ENCODE peak calls at places on chromosomes 13 and 19, in ten cellular contexts. R, E, S, U, G, H, P, L, M and O are unnamed samples. For H3K36me3 and H3K27me3, the result is how much of the 10 kb centered on the place peaks cover.

GRCh38 chr19:50796128-50796633 is 6.0 kb downstream of the ACP4 start:
- DNase-seq in L (peak), E (no peak), P (no peak), S (no peak), G (no peak), M (no peak), H (no peak), R (peak), U (no peak), O (peak)

GRCh38 chr19:41887711-41888382 is 4.9 kb downstream of the ARHGEF1 start:
- DNase-seq in G (no peak), H (peak), L (no peak), U (peak), E (peak), M (peak), S (peak), R (peak), P (peak), O (peak)

GRCh38 chr13:29733069-29733700 is 117.2 kb downstream of the UBL3 start:
- DNase-seq in R (no peak), E (no peak), P (no peak), L (no peak), U (no peak), S (no peak), G (no peak), H (no peak), M (no peak), O (no peak)

GRCh38 chr19:51524661-51525264 is 6.7 kb downstream of the SIGLEC6 start:
- DNase-seq in P (no peak), U (no peak), S (no peak), R (no peak), E (no peak), M (no peak), G (no peak), L (peak), H (no peak), O (no peak)

GRCh38 chr19:51327066-51327985 is 14.6 kb downstream of the VSIG10L start:
- DNase-seq in M (no peak), H (no peak), S (peak), E (peak), R (peak), G (no peak), P (peak), L (peak), U (no peak), O (peak)

GRCh38 chr19:2711175-2711936 is 8.9 kb upstream of the GNG7 start:
- DNase-seq in M (no peak), H (peak), S (no peak), L (peak), U (no peak), E (no peak), R (no peak), P (no peak), G (no peak), O (no peak)

GRCh38 chr13:67148219-67148583 is 81.9 kb downstream of the PCDH9 start:
- DNase-seq in M (peak), L (no peak), U (no peak), S (no peak), R (no peak), G (no peak), H (peak), E (no peak), P (no peak), O (no peak)

GRCh38 chr13:29583073-29583785 is 12.3 kb downstream of the SLC7A1 start:
- DNase-seq in R (no peak), U (no peak), E (no peak), M (peak), G (no peak), P (no peak), S (no peak), L (peak), H (peak), O (no peak)

GRCh38 chr19:10553943-10554381 is 10.3 kb downstream of the ATG4D start:
- DNase-seq in M (no peak), R (no peak), H (no peak), G (no peak), S (no peak), E (no peak), U (no peak), P (peak), L (no peak), O (peak)

GRCh38 chr13:21069561-21070004 is 8.2 kb upstream of the LATS2 start:
- DNase-seq in U (no peak), L (no peak), R (no peak), H (peak), M (peak), E (no peak), G (no peak), S (peak), P (no peak), O (no peak)

GRCh38 chr13:23639672-23640275 is 69.6 kb downstream of the TNFRSF19 start:
- DNase-seq in S (no peak), G (no peak), R (no peak), L (no peak), P (no peak), M (no peak), H (peak), U (no peak), E (no peak), O (no peak)

GRCh38 chr13:44312898-44313551 is 60.6 kb upstream of the SERP2 start:
- DNase-seq in M (peak), R (no peak), S (no peak), G (no peak), U (peak), E (no peak), P (no peak), H (peak), L (no peak), O (no peak)

GRCh38 chr19:13262450-13262849 is 112.2 kb downstream of the IER2 start:
- DNase-seq in P (peak), H (peak), U (no peak), S (no peak), E (no peak), L (peak), G (no peak), M (peak), R (peak), O (peak)

GRCh38 chr13:63110431-63110830 is 1694.8 kb upstream of the PCDH20 start:
- DNase-seq in R (no peak), S (no peak), E (no peak), H (peak), P (no peak), G (no peak), U (no peak), L (no peak), M (no peak), O (no peak)

GRCh38 chr19:6091771-6092291 is 18.5 kb downstream of the RFX2 start:
- DNase-seq in H (peak), M (no peak), R (no peak), G (no peak), L (no peak), E (no peak), S (no peak), U (no peak), P (no peak), O (no peak)

GRCh38 chr19:35901854-35902661 is at the start of gene HCST:
- DNase-seq in G (no peak), U (no peak), E (no peak), H (peak), S (no peak), P (peak), M (no peak), R (no peak), L (no peak), O (no peak)

GRCh38 chr19:18847516-18848463 is 16.0 kb downstream of the UPF1 start:
- DNase-seq in E (no peak), M (no peak), S (peak), L (no peak), H (no peak), G (no peak), R (no peak), U (no peak), P (no peak), O (no peak)

GRCh38 chr13:112779856-112780604 is 90.2 kb downstream of the ATP11A start:
- DNase-seq in S (no peak), U (no peak), L (no peak), M (peak), H (peak), E (no peak), R (no peak), G (no peak), P (no peak), O (peak)

GRCh38 chr13:31518666-31519065 is 220.7 kb upstream of the RXFP2 start:
- DNase-seq in M (no peak), U (no peak), R (no peak), G (no peak), P (no peak), L (no peak), H (no peak), E (no peak), S (no peak), O (no peak)

GRCh38 chr13:113489171-113489548 is 1.4 kb downstream of the DCUN1D2 start:
- DNase-seq in M (no peak), E (no peak), S (no peak), R (peak), L (no peak), P (no peak), G (no peak), H (no peak), U (no peak), O (peak)

GRCh38 chr13:23254506-23254905 is 73.7 kb downstream of the SGCG start:
- DNase-seq in L (no peak), G (no peak), E (no peak), U (no peak), R (peak), P (no peak), H (no peak), S (no peak), M (no peak), O (no peak)

GRCh38 chr13:48661112-48661511 is 7.4 kb downstream of the CYSLTR2 start:
- DNase-seq in H (no peak), S (no peak), M (no peak), G (no peak), L (no peak), P (no peak), E (no peak), R (no peak), U (no peak), O (no peak)

GRCh38 chr13:113928701-113929627 is 44.9 kb downstream of the C13orf46 start:
- DNase-seq in U (peak), S (peak), R (no peak), H (peak), L (no peak), E (peak), M (no peak), G (peak), P (no peak), O (peak)

GRCh38 chr13:37681295-37682032 is 82.9 kb upstream of the POSTN start:
- DNase-seq in S (no peak), U (no peak), G (no peak), R (no peak), H (peak), E (no peak), M (no peak), P (no peak), L (no peak), O (no peak)

GRCh38 chr13:77507931-77508776 is 27.4 kb upstream of the SCEL start:
- DNase-seq in U (no peak), L (no peak), R (no peak), P (no peak), M (peak), S (no peak), G (no peak), H (peak), E (no peak), O (no peak)

GRCh38 chr13:37097008-37097579 is 8.4 kb downstream of the CSNK1A1L start:
- DNase-seq in S (no peak), R (no peak), G (no peak), E (no peak), U (no peak), P (no peak), L (no peak), M (no peak), H (peak), O (no peak)

GRCh38 chr19:45558399-45558878 is 26.2 kb downstream of the OPA3 start:
- DNase-seq in R (peak), M (no peak), L (peak), H (peak), S (peak), G (no peak), P (peak), E (no peak), U (peak), O (peak)

GRCh38 chr19:34432797-34433196 is 4.6 kb downstream of the UBA2 start:
- DNase-seq in R (peak), L (no peak), E (no peak), M (no peak), U (no peak), S (peak), H (no peak), P (no peak), G (no peak), O (peak)

GRCh38 chr13:94233401-94233800 is 246.1 kb downstream of the DCT start:
- DNase-seq in U (no peak), E (no peak), G (no peak), M (peak), P (no peak), R (no peak), S (no peak), L (no peak), H (peak), O (no peak)

GRCh38 chr13:91017031-91017668 is 330.3 kb upstream of the MIR17HG start:
- DNase-seq in U (peak), M (no peak), L (peak), S (no peak), G (no peak), H (peak), P (no peak), E (peak), R (peak), O (peak)

GRCh38 chr19:1068111-1069001 is 1.4 kb downstream of the ARHGAP45 start:
- DNase-seq in H (no peak), P (peak), L (no peak), S (peak), E (no peak), U (no peak), R (no peak), G (no peak), M (no peak), O (no peak)

GRCh38 chr13:84994582-84994981 is 804.6 kb downstream of the SLITRK6 start:
- DNase-seq in P (no peak), L (no peak), M (no peak), G (no peak), E (no peak), H (peak), S (no peak), U (no peak), R (no peak), O (no peak)

GRCh38 chr13:44815507-44816074 is 173.7 kb downstream of the NUFIP1 start:
- DNase-seq in R (peak), H (peak), U (peak), E (no peak), M (peak), G (no peak), L (no peak), P (no peak), S (no peak), O (peak)

GRCh38 chr19:36256853-36257511 is 42.1 kb downstream of the ZNF146 start:
- DNase-seq in M (no peak), H (no peak), P (no peak), L (no peak), G (no peak), S (no peak), R (peak), U (no peak), E (no peak), O (peak)

GRCh38 chr19:3520166-3521103 is 14.3 kb downstream of the FZR1 start:
- DNase-seq in L (peak), G (no peak), H (no peak), S (no peak), U (no peak), M (no peak), P (no peak), E (peak), R (peak), O (peak)

GRCh38 chr13:75357576-75358295 is 124.2 kb downstream of the TBC1D4 start:
- DNase-seq in S (no peak), L (peak), G (no peak), H (peak), P (peak), R (peak), E (peak), U (no peak), M (no peak), O (peak)

GRCh38 chr19:50419580-50420035 is 870 bp downstream of the SPIB start:
- DNase-seq in M (no peak), E (no peak), P (no peak), S (no peak), G (no peak), L (no peak), R (peak), H (no peak), U (no peak), O (peak)

GRCh38 chr19:13231663-13232062 is 81.5 kb downstream of the IER2 start:
- DNase-seq in L (no peak), R (no peak), E (no peak), H (no peak), U (peak), M (no peak), S (no peak), P (no peak), G (no peak), O (no peak)

DNA sequence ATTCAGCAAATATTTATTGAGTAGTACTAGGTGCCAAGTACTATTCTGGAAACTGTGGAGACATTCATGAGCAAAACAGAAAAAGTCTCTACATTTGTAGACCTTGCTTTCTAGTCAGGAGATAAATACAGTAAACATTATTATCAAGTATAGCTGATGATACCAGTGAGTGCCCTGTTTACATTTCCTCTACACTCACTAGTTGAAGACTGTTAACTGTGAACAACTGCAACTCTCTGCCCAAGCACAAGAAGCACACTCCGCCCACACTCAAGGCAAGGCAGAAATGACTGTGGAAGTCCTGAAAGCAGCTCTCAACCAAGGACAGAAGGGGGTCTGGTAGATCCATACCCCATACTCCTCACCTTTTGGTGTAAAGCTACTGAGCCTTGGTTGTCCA is 837.0 kb downstream of the DIAPH3 start:
- DNase-seq in M (no peak), P (no peak), G (no peak), R (no peak), H (no peak), U (no peak), E (no peak), L (no peak), S (no peak), O (no peak)
- H3K36me3 ChIP-seq in M (under half), P (under half), G (under half), R (under half), H (under half), U (under half), E (under half), L (under half), S (under half), O (under half)

GRCh38 chr13:109782066-109782822 is 4.1 kb downstream of the IRS2 start:
- DNase-seq in R (no peak), M (no peak), L (no peak), H (no peak), S (no peak), G (no peak), E (no peak), U (no peak), P (no peak), O (peak)
- H3K4me3 ChIP-seq in R (peak), M (peak), L (no peak), H (peak), S (peak), G (peak), E (peak), U (no peak), P (no peak), O (no peak)

DNA sequence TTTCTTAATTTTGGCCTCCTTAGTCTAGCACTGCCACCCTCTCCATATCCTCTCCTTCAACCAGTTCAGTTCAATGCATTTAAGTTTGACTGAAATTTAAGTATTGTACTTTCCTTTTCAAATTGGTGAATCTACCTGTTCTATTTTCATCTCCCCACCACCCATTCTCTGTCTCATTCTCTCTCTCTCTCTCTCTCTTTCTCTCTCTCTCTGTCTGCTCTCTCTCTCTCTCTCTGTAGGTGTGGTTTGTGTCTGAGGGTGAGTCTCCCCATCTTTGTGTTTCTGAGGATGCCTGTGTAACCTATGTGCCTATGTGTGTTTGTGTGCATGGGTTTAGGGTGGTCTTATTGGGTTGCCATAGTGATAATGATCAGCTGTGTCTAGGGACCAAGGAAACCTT is 10.1 kb downstream of the PDX1 start:
- DNase-seq in G (no peak), R (no peak), M (no peak), S (no peak), L (no peak), U (no peak), P (no peak), H (no peak), E (no peak), O (no peak)
- H3K27me3 ChIP-seq in G (under half), R (half or more), M (half or more), S (half or more), L (under half), U (under half), P (under half), H (under half), E (half or more), O (half or more)

DNA sequence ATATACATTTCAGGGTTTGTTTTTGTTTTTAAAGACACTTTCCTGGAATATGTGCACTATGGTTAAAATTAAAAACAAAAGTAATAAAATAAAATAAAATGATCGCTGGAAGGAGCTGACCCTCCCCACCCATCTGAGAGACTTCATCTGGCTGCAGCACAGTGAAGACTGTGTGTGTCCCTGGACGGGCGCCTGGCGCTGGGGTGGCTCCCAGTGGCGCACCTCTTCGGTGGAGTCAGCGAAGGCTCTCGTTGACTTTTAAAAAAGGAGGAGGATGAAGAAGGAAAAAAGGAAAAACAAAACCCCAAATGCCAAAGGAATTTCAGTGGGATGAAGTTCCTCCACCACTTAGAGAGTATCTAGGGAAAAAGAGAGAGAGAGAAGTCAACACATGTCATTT is 124.1 kb downstream of the STK24 start:
- DNase-seq in E (no peak), M (no peak), S (no peak), G (no peak), H (no peak), L (no peak), U (no peak), P (no peak), R (no peak), O (no peak)
- H3K36me3 ChIP-seq in E (half or more), M (under half), S (half or more), G (under half), H (under half), L (under half), U (under half), P (half or more), R (under half), O (under half)

GRCh38 chr19:47049307-47049700 is 880 bp upstream of the TMEM160 start:
- DNase-seq in U (no peak), L (no peak), G (no peak), H (peak), S (no peak), R (peak), E (no peak), M (no peak), P (no peak), O (no peak)
- H3K4me3 ChIP-seq in U (no peak), L (peak), G (no peak), H (no peak), S (no peak), R (peak), E (peak), M (no peak), P (peak), O (peak)

GRCh38 chr19:8342684-8343482 is at the start of gene KANK3:
- DNase-seq in S (peak), E (peak), M (peak), L (peak), R (peak), G (peak), H (peak), U (peak), P (peak), O (peak)
- H3K27me3 ChIP-seq in S (under half), E (under half), M (under half), L (under half), R (under half), G (under half), H (under half), U (under half), P (under half), O (under half)